ENCODE peak calls at places on chromosomes 7 and 10, in ten cellular contexts. One of them, this sample, is unnamed.

GRCh38 chr10:45653454-45653853 is 19.1 kb downstream of the ZFAND4 start:
- DNase-seq in M059J: no peak
- DNase-seq in HTR-8/SVneo: no peak
- DNase-seq in dermis blood vessel endothelial cell: no peak
- DNase-seq in SK-MEL-5: no peak
- DNase-seq in kidney glomerular epithelial cell: no peak
- DNase-seq in epithelial cell of esophagus: no peak
- DNase-seq in activated CD4-positive, CD25-positive, alpha-beta regulatory T cell: no peak
- DNase-seq in nucleus accumbens: no peak
- DNase-seq in dorsolateral prefrontal cortex: no peak
- DNase-seq in this sample: no peak

GRCh38 chr10:13001041-13001886 is at the start of gene CCDC3:
- DNase-seq in M059J: no peak
- DNase-seq in HTR-8/SVneo: peak
- DNase-seq in dermis blood vessel endothelial cell: no peak
- DNase-seq in SK-MEL-5: no peak
- DNase-seq in kidney glomerular epithelial cell: no peak
- DNase-seq in epithelial cell of esophagus: peak
- DNase-seq in activated CD4-positive, CD25-positive, alpha-beta regulatory T cell: no peak
- DNase-seq in nucleus accumbens: no peak
- DNase-seq in dorsolateral prefrontal cortex: no peak
- DNase-seq in this sample: no peak

GRCh38 chr7:130907439-130907838 is 173.4 kb upstream of the KLF14 start:
- DNase-seq in M059J: no peak
- DNase-seq in HTR-8/SVneo: no peak
- DNase-seq in dermis blood vessel endothelial cell: no peak
- DNase-seq in SK-MEL-5: no peak
- DNase-seq in kidney glomerular epithelial cell: no peak
- DNase-seq in epithelial cell of esophagus: no peak
- DNase-seq in activated CD4-positive, CD25-positive, alpha-beta regulatory T cell: no peak
- DNase-seq in nucleus accumbens: no peak
- DNase-seq in dorsolateral prefrontal cortex: no peak
- DNase-seq in this sample: no peak

GRCh38 chr7:44970521-44971051 is 8.2 kb downstream of the MYO1G start:
- DNase-seq in M059J: no peak
- DNase-seq in HTR-8/SVneo: no peak
- DNase-seq in dermis blood vessel endothelial cell: no peak
- DNase-seq in SK-MEL-5: no peak
- DNase-seq in kidney glomerular epithelial cell: no peak
- DNase-seq in epithelial cell of esophagus: no peak
- DNase-seq in activated CD4-positive, CD25-positive, alpha-beta regulatory T cell: no peak
- DNase-seq in nucleus accumbens: no peak
- DNase-seq in dorsolateral prefrontal cortex: no peak
- DNase-seq in this sample: no peak

GRCh38 chr7:151684408-151685175 is 164.9 kb upstream of the RHEB start:
- DNase-seq in M059J: peak
- DNase-seq in HTR-8/SVneo: no peak
- DNase-seq in dermis blood vessel endothelial cell: no peak
- DNase-seq in SK-MEL-5: no peak
- DNase-seq in kidney glomerular epithelial cell: no peak
- DNase-seq in epithelial cell of esophagus: no peak
- DNase-seq in activated CD4-positive, CD25-positive, alpha-beta regulatory T cell: no peak
- DNase-seq in nucleus accumbens: no peak
- DNase-seq in dorsolateral prefrontal cortex: no peak
- DNase-seq in this sample: no peak

GRCh38 chr10:129074939-129075338 is 392.1 kb upstream of the MGMT start:
- DNase-seq in M059J: no peak
- DNase-seq in HTR-8/SVneo: no peak
- DNase-seq in dermis blood vessel endothelial cell: no peak
- DNase-seq in SK-MEL-5: no peak
- DNase-seq in kidney glomerular epithelial cell: no peak
- DNase-seq in epithelial cell of esophagus: no peak
- DNase-seq in activated CD4-positive, CD25-positive, alpha-beta regulatory T cell: no peak
- DNase-seq in nucleus accumbens: no peak
- DNase-seq in dorsolateral prefrontal cortex: no peak
- DNase-seq in this sample: no peak

GRCh38 chr10:3067859-3068179 is 471 bp downstream of the PFKP start:
- DNase-seq in M059J: no peak
- DNase-seq in HTR-8/SVneo: no peak
- DNase-seq in dermis blood vessel endothelial cell: no peak
- DNase-seq in SK-MEL-5: no peak
- DNase-seq in kidney glomerular epithelial cell: no peak
- DNase-seq in epithelial cell of esophagus: no peak
- DNase-seq in activated CD4-positive, CD25-positive, alpha-beta regulatory T cell: no peak
- DNase-seq in nucleus accumbens: no peak
- DNase-seq in dorsolateral prefrontal cortex: no peak
- DNase-seq in this sample: no peak

GRCh38 chr10:76916536-76916935 is 721.1 kb downstream of the KCNMA1 start:
- DNase-seq in M059J: peak
- DNase-seq in HTR-8/SVneo: no peak
- DNase-seq in dermis blood vessel endothelial cell: no peak
- DNase-seq in SK-MEL-5: no peak
- DNase-seq in kidney glomerular epithelial cell: no peak
- DNase-seq in epithelial cell of esophagus: peak
- DNase-seq in activated CD4-positive, CD25-positive, alpha-beta regulatory T cell: no peak
- DNase-seq in nucleus accumbens: no peak
- DNase-seq in dorsolateral prefrontal cortex: no peak
- DNase-seq in this sample: no peak

GRCh38 chr7:51316666-51317581 is at the start of gene COBL:
- DNase-seq in M059J: no peak
- DNase-seq in HTR-8/SVneo: no peak
- DNase-seq in dermis blood vessel endothelial cell: no peak
- DNase-seq in SK-MEL-5: no peak
- DNase-seq in kidney glomerular epithelial cell: no peak
- DNase-seq in epithelial cell of esophagus: peak
- DNase-seq in activated CD4-positive, CD25-positive, alpha-beta regulatory T cell: no peak
- DNase-seq in nucleus accumbens: no peak
- DNase-seq in dorsolateral prefrontal cortex: no peak
- DNase-seq in this sample: no peak

GRCh38 chr7:142866361-142867096 is 11.7 kb downstream of the EPHB6 start:
- DNase-seq in M059J: peak
- DNase-seq in HTR-8/SVneo: peak
- DNase-seq in dermis blood vessel endothelial cell: peak
- DNase-seq in SK-MEL-5: peak
- DNase-seq in kidney glomerular epithelial cell: peak
- DNase-seq in epithelial cell of esophagus: no peak
- DNase-seq in activated CD4-positive, CD25-positive, alpha-beta regulatory T cell: no peak
- DNase-seq in nucleus accumbens: peak
- DNase-seq in dorsolateral prefrontal cortex: no peak
- DNase-seq in this sample: no peak

GRCh38 chr10:21431799-21432198 is 93.7 kb downstream of the SKIDA1 start:
- DNase-seq in M059J: no peak
- DNase-seq in HTR-8/SVneo: no peak
- DNase-seq in dermis blood vessel endothelial cell: no peak
- DNase-seq in SK-MEL-5: no peak
- DNase-seq in kidney glomerular epithelial cell: no peak
- DNase-seq in epithelial cell of esophagus: no peak
- DNase-seq in activated CD4-positive, CD25-positive, alpha-beta regulatory T cell: no peak
- DNase-seq in nucleus accumbens: no peak
- DNase-seq in dorsolateral prefrontal cortex: no peak
- DNase-seq in this sample: no peak